ENCODE peak calls at places on chromosomes 4 and X, in six cellular contexts. A is astrocyte of the spinal cord, F is fibroblast of lung, G is AG09309, B is tibial nerve, Z is HFF-Myc. J is an unnamed sample.

GRCh38 chrX:36908801-36909403 is 99.3 kb upstream of the FAM47C start:
- DNase-seq in G (no peak), A (peak; percentile 31), Z (no peak), B (no peak), F (peak; percentile 42), J (peak; percentile 34)

GRCh38 chrX:46180258-46180687 is 364.9 kb downstream of the ZNF674 start:
- DNase-seq in B (no peak), G (peak; percentile 91), Z (peak; percentile 74), A (peak; percentile 95), F (peak; percentile 56), J (peak; percentile 50)

GRCh38 chr4:119638359-119638758 is 9.8 kb upstream of the PDE5A start:
- DNase-seq in A (no peak), B (no peak), G (no peak), Z (peak; percentile 73), F (no peak), J (no peak)

GRCh38 chrX:2483398-2483797 is 17.4 kb downstream of the DHRSX start:
- DNase-seq in G (no peak), B (no peak), F (no peak), Z (no peak), A (no peak), J (no peak)

GRCh38 chrX:6644411-6644810 is 109.5 kb upstream of the VCX3A start:
- DNase-seq in A (no peak), G (no peak), F (no peak), B (no peak), Z (no peak), J (no peak)

GRCh38 chrX:31658360-31658759 is 586.5 kb upstream of the FTHL17 start:
- DNase-seq in G (peak; percentile 7), B (no peak), F (peak; percentile 50), Z (no peak), A (peak; percentile 33), J (peak; percentile 14)

GRCh38 chrX:24148535-24149345 is 789 bp upstream of the ZFX start:
- DNase-seq in G (peak; percentile 79), F (peak; percentile 42), Z (no peak), B (no peak), A (peak; percentile 48), J (no peak)

GRCh38 chrX:262391-262909 is 18.7 kb upstream of the PLCXD1 start:
- DNase-seq in A (no peak), Z (no peak), F (no peak), G (no peak), B (no peak), J (no peak)

GRCh38 chr4:1289232-1290164 is at the start of gene MAEA:
- DNase-seq in G (peak; percentile 79), F (peak; percentile 95), A (peak; percentile 96), B (peak; percentile 93), Z (peak; percentile 93), J (peak; percentile 98)

GRCh38 chr4:66275381-66276060 is 605.2 kb upstream of the EPHA5 start:
- DNase-seq in A (peak; percentile 12), B (peak; percentile 25), G (peak; percentile 17), Z (no peak), F (no peak), J (no peak)

GRCh38 chr4:48334900-48335384 is 6.4 kb upstream of the SLAIN2 start:
- DNase-seq in F (peak; percentile 66), Z (no peak), A (no peak), B (no peak), G (no peak), J (no peak)

GRCh38 chr4:1208970-1209704 is 36.8 kb upstream of the SPON2 start:
- DNase-seq in Z (no peak), G (no peak), B (no peak), A (no peak), F (peak; percentile 51), J (no peak)

GRCh38 chrX:107700317-107700774 is 72.0 kb downstream of the PRPS1 start:
- DNase-seq in A (peak; percentile 58), Z (no peak), B (peak; percentile 64), F (peak; percentile 71), G (no peak), J (peak; percentile 62)

GRCh38 chrX:102714994-102715393 is 2.7 kb downstream of the GPRASP2 start:
- DNase-seq in B (no peak), Z (no peak), G (no peak), F (no peak), A (no peak), J (no peak)

GRCh38 chr4:40458683-40459082 is 123.5 kb downstream of the CHRNA9 start:
- DNase-seq in F (no peak), A (no peak), G (no peak), Z (no peak), B (no peak), J (no peak)

GRCh38 chr4:90994883-90995484 is 867.8 kb downstream of the CCSER1 start:
- DNase-seq in Z (no peak), G (no peak), F (peak; percentile 2), A (no peak), B (no peak), J (no peak)

GRCh38 chr4:61555789-61556188 is 355.7 kb downstream of the ADGRL3 start:
- DNase-seq in A (peak; percentile 63), G (no peak), B (no peak), Z (no peak), F (peak; percentile 58), J (peak; percentile 55)

GRCh38 chr4:87419578-87420249 is 2.7 kb upstream of the NUDT9 start:
- DNase-seq in A (no peak), Z (no peak), F (no peak), B (no peak), G (no peak), J (peak; percentile 48)

GRCh38 chr4:65437102-65437501 is 233.2 kb downstream of the EPHA5 start:
- DNase-seq in A (peak; percentile 20), G (no peak), F (no peak), Z (no peak), B (no peak), J (peak; percentile 3)

GRCh38 chr4:26235500-26235899 is 85.3 kb upstream of the RBPJ start:
- DNase-seq in B (peak; percentile 51), Z (no peak), G (peak; percentile 43), A (peak; percentile 40), F (peak; percentile 99), J (peak; percentile 88)

GRCh38 chrX:115058276-115058675 is 40.9 kb upstream of the IL13RA2 start:
- DNase-seq in F (peak; percentile 92), Z (peak; percentile 77), G (peak; percentile 87), A (peak; percentile 90), B (no peak), J (peak; percentile 10)

GRCh38 chr4:145731026-145731425 is 51.1 kb downstream of the C4orf51 start:
- DNase-seq in Z (no peak), G (no peak), F (peak; percentile 80), B (no peak), A (peak; percentile 69), J (no peak)

GRCh38 chr4:41466249-41466648 is 71.7 kb upstream of the LIMCH1 start:
- DNase-seq in Z (no peak), B (no peak), A (no peak), G (no peak), F (no peak), J (no peak)

GRCh38 chr4:181018472-181018871 is 1224.7 kb upstream of the TENM3 start:
- DNase-seq in Z (no peak), G (no peak), B (no peak), A (no peak), F (no peak), J (peak; percentile 44)

GRCh38 chrX:10242036-10242435 is 85.3 kb downstream of the CLCN4 start:
- DNase-seq in F (no peak), A (no peak), G (no peak), Z (no peak), B (no peak), J (no peak)

DNA sequence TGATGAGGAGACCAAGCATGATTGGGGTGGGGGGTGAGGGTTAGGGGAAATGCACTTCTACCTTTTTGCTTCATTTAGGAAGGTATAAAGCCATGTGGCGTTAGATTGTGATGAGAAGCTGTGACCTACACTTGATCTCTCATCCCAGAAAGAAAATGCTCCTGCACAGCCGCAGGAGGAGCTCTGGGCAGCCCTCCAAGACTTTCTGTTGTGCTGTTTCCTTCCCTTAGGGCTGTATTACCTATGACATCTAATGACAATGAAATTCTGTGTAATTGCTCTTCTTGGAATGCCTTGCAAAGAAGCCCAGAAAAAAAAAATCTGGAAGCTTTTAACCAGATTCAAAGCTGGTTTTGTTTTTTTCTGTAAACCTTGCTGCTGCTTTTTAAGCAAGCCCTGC is 13.4 kb downstream of the PRPS2 start:
- DNase-seq in A (no peak), Z (peak; percentile 4), B (no peak), F (no peak), G (no peak), J (no peak)
- H3K4me3 ChIP-seq in A (no peak overlapping the region), Z (no peak overlapping the region), B (no peak overlapping the region), F (no peak overlapping the region), G (no peak overlapping the region), J (no peak overlapping the region)

GRCh38 chr4:162456106-162456505 is 292.3 kb upstream of the FSTL5 start:
- DNase-seq in F (no peak), B (no peak), A (no peak), Z (no peak), G (no peak), J (peak; percentile 81)

GRCh38 chr4:162458051-162458450 is 294.3 kb upstream of the FSTL5 start:
- DNase-seq in Z (no peak), F (no peak), G (no peak), B (no peak), A (no peak), J (no peak)

GRCh38 chr4:162457071-162457865 is 293.5 kb upstream of the FSTL5 start:
- DNase-seq in G (no peak), Z (no peak), F (no peak), A (no peak), B (no peak), J (peak; percentile 90)

GRCh38 chr4:162461952-162462351 is 298.2 kb upstream of the FSTL5 start:
- DNase-seq in Z (no peak), G (no peak), B (no peak), A (peak; percentile 29), F (no peak), J (peak; percentile 22)
- TF ChIP-seq CTCF in Z (no peak), G (no peak), B (peak; percentile 13), A (peak; percentile 16), F (no peak), J (peak; percentile 18)

GRCh38 chr4:2948895-2949781 is 14.1 kb downstream of the NOP14 start:
- DNase-seq in G (no peak), A (no peak), F (no peak), Z (no peak), B (no peak), J (peak; percentile 63)
- H3K4me3 ChIP-seq in G (no peak overlapping the region), A (no peak overlapping the region), F (no peak overlapping the region), Z (no peak overlapping the region), B (no peak overlapping the region), J (no peak overlapping the region)

GRCh38 chrX:132068405-132068804 is 45.3 kb downstream of the STK26 start:
- DNase-seq in Z (no peak), F (no peak), A (no peak), G (no peak), B (no peak), J (peak; percentile 39)

DNA sequence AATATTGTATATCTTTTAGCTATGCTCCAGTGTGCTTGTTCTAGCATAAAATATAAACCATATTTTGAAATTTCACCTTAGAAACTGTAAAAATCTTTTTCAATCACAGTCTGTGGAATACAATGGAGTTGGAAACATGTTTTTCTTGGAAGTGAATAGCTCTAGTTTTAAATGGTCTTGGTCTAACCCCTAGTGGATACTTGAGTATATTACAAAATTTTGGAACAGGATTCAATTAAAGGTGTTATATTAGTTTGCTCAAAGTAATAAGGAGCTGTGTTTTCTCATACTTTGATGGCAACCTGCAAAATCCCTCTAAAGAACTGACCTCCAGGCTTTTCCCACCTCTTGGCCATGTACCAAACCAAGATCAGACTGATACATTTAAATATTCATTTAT is 48.2 kb downstream of the STK26 start:
- DNase-seq in G (peak; percentile 3), B (no peak), Z (no peak), F (peak; percentile 41), A (peak; percentile 18), J (peak; percentile 6)
- TF ChIP-seq CTCF in G (peak; percentile 29), B (no peak), Z (peak; percentile 7), F (peak; percentile 20), A (peak; percentile 11), J (no peak)